ENCODE peak calls at places on chromosomes 7 and 10, in ten cellular contexts. I is lower leg skin, P is esophagus squamous epithelium, N is IMR-90, G is uterus, Z is H1, A is suprapubic skin, C is A549, D is tibial nerve, W is NB4. H is an unnamed sample.

GRCh38 chr10:89392974-89393373 is 551 bp downstream of the IFIT1 start:
- DNase-seq in C (peak), D (peak), A (no peak), P (no peak), N (peak), W (peak), Z (no peak), I (peak), G (peak), H (no peak)

GRCh38 chr10:79502561-79503309 is 9.6 kb upstream of the EIF5AL1 start:
- DNase-seq in C (peak), I (no peak), A (no peak), W (peak), Z (peak), G (peak), D (no peak), P (no peak), N (no peak), H (peak)

GRCh38 chr10:110967645-110968044 is 48.2 kb downstream of the SHOC2 start:
- DNase-seq in G (no peak), N (no peak), P (no peak), A (no peak), W (no peak), I (no peak), C (no peak), Z (no peak), D (no peak), H (no peak)

GRCh38 chr7:158270106-158270775 is 317.4 kb downstream of the PTPRN2 start:
- DNase-seq in Z (no peak), W (no peak), N (no peak), D (no peak), P (no peak), G (no peak), C (no peak), I (no peak), A (peak), H (no peak)

GRCh38 chr7:129805086-129805719 is 147.6 kb downstream of the UBE2H start:
- DNase-seq in P (no peak), A (no peak), N (no peak), I (no peak), G (no peak), D (no peak), W (peak), C (no peak), Z (no peak), H (peak)

GRCh38 chr7:79837915-79838314 is 296.7 kb upstream of the GNAI1 start:
- DNase-seq in I (no peak), C (no peak), A (no peak), Z (no peak), W (no peak), N (no peak), P (no peak), D (no peak), G (no peak), H (no peak)

GRCh38 chr10:71312840-71313789 is 5.9 kb upstream of the SLC29A3 start:
- DNase-seq in G (peak), N (peak), C (no peak), D (peak), I (peak), W (no peak), Z (no peak), P (no peak), A (peak), H (peak)

GRCh38 chr10:121092341-121093099 is 241.4 kb downstream of the WDR11 start:
- DNase-seq in W (no peak), N (no peak), C (peak), A (no peak), I (no peak), P (no peak), Z (no peak), G (no peak), D (peak), H (no peak)

GRCh38 chr10:126088144-126088543 is 191.8 kb downstream of the FANK1 start:
- DNase-seq in P (no peak), I (no peak), A (no peak), D (no peak), C (peak), N (peak), G (no peak), W (no peak), Z (no peak), H (no peak)

GRCh38 chr7:113809591-113809990 is 109.2 kb downstream of the PPP1R3A start:
- DNase-seq in A (no peak), D (no peak), P (no peak), W (no peak), C (no peak), N (no peak), G (no peak), I (no peak), Z (no peak), H (no peak)

GRCh38 chr7:20229652-20230500 is 12.7 kb upstream of the MACC1 start:
- DNase-seq in D (no peak), N (peak), P (no peak), G (no peak), Z (no peak), W (peak), I (no peak), A (no peak), C (peak), H (no peak)

GRCh38 chr7:54802841-54803240 is 43.8 kb upstream of the SEC61G start:
- DNase-seq in W (no peak), Z (no peak), A (no peak), G (no peak), I (no peak), D (no peak), N (peak), C (no peak), P (no peak), H (no peak)

GRCh38 chr10:98380493-98381339 is 34.3 kb downstream of the PYROXD2 start:
- DNase-seq in G (no peak), Z (no peak), W (no peak), P (no peak), I (no peak), N (peak), C (no peak), D (no peak), A (no peak), H (no peak)

GRCh38 chr10:47296111-47296894 is 3.7 kb upstream of the GDF10 start:
- DNase-seq in Z (no peak), N (no peak), A (peak), D (peak), C (no peak), I (peak), G (no peak), P (no peak), W (no peak), H (peak)

GRCh38 chr7:80918406-80918805 is 445 bp downstream of the SEMA3C start:
- DNase-seq in Z (no peak), N (no peak), D (no peak), W (peak), C (peak), P (no peak), I (no peak), G (no peak), A (no peak), H (peak)

GRCh38 chr7:157464111-157464970 is 127.5 kb downstream of the DNAJB6 start:
- DNase-seq in A (no peak), D (no peak), N (no peak), W (no peak), C (no peak), I (no peak), G (no peak), Z (no peak), P (no peak), H (no peak)

GRCh38 chr7:47739301-47739870 is 157.5 kb upstream of the TNS3 start:
- DNase-seq in D (no peak), G (no peak), A (no peak), P (no peak), C (no peak), W (no peak), Z (no peak), N (no peak), I (no peak), H (no peak)

GRCh38 chr10:70324341-70324861 is 40.6 kb upstream of the NPFFR1 start:
- DNase-seq in I (no peak), P (no peak), Z (no peak), C (no peak), N (no peak), D (no peak), W (no peak), A (no peak), G (no peak), H (peak)

GRCh38 chr10:79137826-79138225 is 69.1 kb downstream of the ZMIZ1 start:
- DNase-seq in G (no peak), W (peak), Z (no peak), D (no peak), P (no peak), I (no peak), A (no peak), N (peak), C (no peak), H (no peak)

GRCh38 chr7:122468050-122468449 is 163.5 kb upstream of the FEZF1 start:
- DNase-seq in C (no peak), P (no peak), W (no peak), N (no peak), I (no peak), G (no peak), D (no peak), Z (no peak), A (no peak), H (no peak)

GRCh38 chr7:1700086-1700485 is 30.0 kb downstream of the ELFN1 start:
- DNase-seq in C (no peak), I (no peak), D (no peak), N (no peak), G (no peak), Z (no peak), A (no peak), P (no peak), W (no peak), H (no peak)

GRCh38 chr7:107847168-107847835 is 43.7 kb upstream of the DLD start:
- DNase-seq in G (no peak), C (no peak), I (no peak), Z (no peak), D (no peak), W (no peak), N (no peak), P (no peak), A (no peak), H (no peak)

GRCh38 chr7:30616318-30616717 is 21.6 kb downstream of the GARS1 start:
- DNase-seq in D (no peak), P (no peak), I (no peak), W (no peak), C (no peak), G (no peak), A (no peak), Z (no peak), N (peak), H (no peak)

GRCh38 chr7:127367679-127368078 is 24.8 kb downstream of the ZNF800 start:
- DNase-seq in I (no peak), D (no peak), C (no peak), N (no peak), A (no peak), W (no peak), P (no peak), G (no peak), Z (no peak), H (no peak)

GRCh38 chr7:140639366-140640053 is 1.1 kb downstream of the DENND2A start:
- DNase-seq in G (peak), C (no peak), P (no peak), A (peak), W (no peak), Z (no peak), D (peak), I (no peak), N (peak), H (no peak)

GRCh38 chr7:12684733-12685132 is 2.7 kb upstream of the ARL4A start:
- DNase-seq in C (no peak), A (no peak), G (no peak), P (no peak), W (no peak), D (no peak), N (no peak), Z (no peak), I (no peak), H (no peak)

GRCh38 chr10:30818010-30818660 is 188.6 kb upstream of the LYZL2 start:
- DNase-seq in Z (no peak), I (peak), P (no peak), A (no peak), G (no peak), N (peak), W (peak), C (no peak), D (peak), H (no peak)

GRCh38 chr10:119189811-119190282 is 11.2 kb upstream of the PRDX3 start:
- DNase-seq in P (no peak), D (no peak), G (no peak), A (no peak), W (peak), C (no peak), Z (no peak), I (no peak), N (peak), H (no peak)

GRCh38 chr7:156448918-156449317 is 191.7 kb upstream of the RNF32 start:
- DNase-seq in W (no peak), P (no peak), C (no peak), A (no peak), Z (no peak), I (no peak), N (no peak), D (no peak), G (no peak), H (no peak)

GRCh38 chr10:126659750-126660149 is 10.7 kb downstream of the C10orf90 start:
- DNase-seq in C (no peak), N (no peak), G (no peak), W (no peak), Z (no peak), I (no peak), P (no peak), D (no peak), A (no peak), H (no peak)

GRCh38 chr7:28096713-28097112 is 83.9 kb downstream of the JAZF1 start:
- DNase-seq in N (peak), G (peak), I (peak), C (peak), P (no peak), Z (no peak), W (peak), D (peak), A (no peak), H (peak)

GRCh38 chr7:16318989-16319915 is 102.1 kb downstream of the CRPPA start:
- DNase-seq in N (peak), C (peak), D (no peak), G (no peak), W (no peak), Z (no peak), I (no peak), P (no peak), A (no peak), H (no peak)

GRCh38 chr7:105849122-105849855 is 27.1 kb downstream of the ATXN7L1 start:
- DNase-seq in I (no peak), P (no peak), G (no peak), Z (peak), N (no peak), C (peak), A (no peak), W (peak), D (no peak), H (no peak)

GRCh38 chr10:73597346-73597745 is 6.2 kb upstream of the USP54 start:
- DNase-seq in Z (no peak), I (no peak), P (no peak), N (peak), G (no peak), D (no peak), A (no peak), C (no peak), W (no peak), H (no peak)

GRCh38 chr10:73601486-73601921 is 10.4 kb upstream of the USP54 start:
- DNase-seq in W (no peak), D (no peak), A (no peak), P (no peak), G (no peak), N (peak), I (peak), Z (no peak), C (peak), H (no peak)
- TF ChIP-seq POLR2A in W (no peak), D (no peak), A (no peak), P (no peak), G (no peak), N (no peak), I (no peak), Z (no peak), C (no peak), H (no peak)

DNA sequence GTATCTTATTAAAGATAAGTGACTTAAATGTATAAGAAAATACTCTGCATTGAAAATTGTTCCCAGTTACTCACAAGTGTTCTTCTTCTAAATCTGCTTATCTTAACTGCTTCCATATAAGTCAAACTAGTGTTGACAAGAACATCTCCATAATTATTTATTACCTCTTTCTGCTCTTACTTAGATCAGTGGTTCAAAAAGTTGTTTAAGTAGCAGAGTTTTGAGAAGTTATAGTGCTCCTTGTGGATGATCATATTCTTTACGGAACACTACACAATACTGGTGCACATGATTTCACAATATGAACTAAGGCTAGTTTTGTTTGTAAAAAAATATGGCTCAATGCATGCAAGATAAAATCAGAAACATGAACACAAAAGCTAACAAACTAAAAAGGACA is 168.4 kb downstream of the SEMA3D start:
- DNase-seq in P (no peak), Z (no peak), I (no peak), A (no peak), D (no peak), G (no peak), N (peak), C (no peak), W (no peak), H (no peak)
- TF ChIP-seq CTCF in P (no peak), Z (no peak), I (no peak), A (no peak), D (no peak), G (no peak), N (no peak), C (no peak), W (no peak), H (no peak)

GRCh38 chr7:100061518-100062193 is 12.1 kb downstream of the ZSCAN21 start:
- DNase-seq in W (no peak), D (no peak), P (no peak), Z (no peak), N (no peak), A (no peak), C (no peak), G (no peak), I (no peak), H (no peak)
- TF ChIP-seq POLR2A in W (no peak), D (no peak), P (no peak), Z (no peak), N (no peak), A (no peak), C (no peak), G (no peak), I (no peak), H (no peak)

GRCh38 chr10:43885842-43886241 is 237.2 kb upstream of the ZNF32 start:
- DNase-seq in C (no peak), W (no peak), A (no peak), Z (no peak), D (no peak), P (no peak), G (no peak), I (no peak), N (no peak), H (no peak)
- TF ChIP-seq CTCF in C (no peak), W (no peak), A (no peak), Z (peak), D (no peak), P (no peak), G (no peak), I (no peak), N (no peak), H (no peak)

DNA sequence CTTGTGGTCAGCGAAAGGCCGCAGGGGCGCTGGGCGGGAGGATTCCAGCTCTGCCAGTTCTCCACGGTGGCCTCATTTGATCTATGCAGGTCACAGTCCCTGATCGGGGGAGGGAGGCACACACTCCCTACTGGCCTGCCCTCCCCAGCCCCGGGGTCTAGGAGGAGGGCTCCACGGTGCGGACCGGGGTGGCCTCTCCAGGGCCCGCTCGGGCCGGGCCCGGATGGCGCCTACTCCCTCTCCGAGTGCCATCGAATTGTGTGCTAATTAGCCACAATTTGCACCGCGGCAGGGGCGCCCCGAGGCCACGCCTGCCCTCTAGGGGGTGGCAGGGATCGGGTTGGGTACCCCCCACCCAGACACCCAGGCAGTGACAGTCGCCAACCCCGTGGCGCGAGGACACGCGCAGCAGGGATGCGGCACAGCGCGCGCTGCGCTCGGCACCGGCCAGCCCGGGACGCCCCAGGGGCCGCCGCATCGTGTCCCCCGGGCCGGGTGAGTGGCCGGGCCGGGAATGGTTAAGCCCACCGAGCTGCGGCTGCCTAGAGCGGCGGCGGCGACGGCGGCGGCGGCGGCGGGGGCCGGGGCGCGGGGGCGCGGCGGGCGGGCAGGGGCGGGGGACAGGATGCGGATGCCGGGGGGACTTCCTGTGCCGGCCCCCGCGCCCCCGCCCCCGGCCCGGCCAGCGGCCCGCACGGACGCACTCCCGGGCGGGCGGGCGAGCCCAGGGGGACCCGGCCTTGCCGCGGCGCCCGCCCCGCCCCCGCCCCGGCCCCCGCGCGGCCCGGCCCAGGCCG is at the start of gene ZNF853:
- DNase-seq in D (no peak), G (no peak), C (no peak), W (peak), Z (no peak), A (no peak), N (no peak), P (no peak), I (no peak), H (no peak)
- TF ChIP-seq POLR2A in D (no peak), G (no peak), C (no peak), W (no peak), Z (no peak), A (no peak), N (no peak), P (no peak), I (no peak), H (no peak)

GRCh38 chr7:142782922-142783900 is 12.4 kb downstream of the PRSS2 start:
- DNase-seq in D (peak), N (peak), G (peak), P (peak), I (peak), Z (peak), A (peak), C (peak), W (peak), H (peak)

GRCh38 chr7:142787783-142788182 is 17.0 kb downstream of the PRSS2 start:
- DNase-seq in P (no peak), C (no peak), W (no peak), N (no peak), A (no peak), Z (no peak), I (no peak), D (no peak), G (no peak), H (no peak)

GRCh38 chr7:142785841-142786250 is 15.1 kb downstream of the PRSS2 start:
- DNase-seq in P (no peak), N (no peak), C (no peak), A (no peak), D (no peak), Z (no peak), I (no peak), G (no peak), W (no peak), H (no peak)

GRCh38 chr7:142787034-142787768 is 16.4 kb downstream of the PRSS2 start:
- DNase-seq in D (no peak), G (no peak), I (no peak), C (no peak), A (no peak), P (no peak), N (no peak), W (no peak), Z (no peak), H (peak)

GRCh38 chr7:142784096-142784495 is 13.3 kb downstream of the PRSS2 start:
- DNase-seq in Z (no peak), N (no peak), G (no peak), P (no peak), A (no peak), I (no peak), D (no peak), C (no peak), W (no peak), H (no peak)
- TF ChIP-seq CTCF in Z (peak), N (no peak), G (no peak), P (no peak), A (no peak), I (no peak), D (no peak), C (no peak), W (no peak), H (no peak)